ENCODE peak calls at places on chromosomes 7 and 10, in nine cellular contexts. M is neural progenitor cell; Z is transverse colon; Q is left ventricle myocardium inferior; O is pancreas; W is GM23248; X is CD8-positive, alpha-beta memory T cell; H is psoas muscle; E is MM.1S. C is an unnamed sample. For H3K9me3, the result is how much of the 10 kb centered on the place peaks cover.

GRCh38 chr7:155732275-155732674 is 80.0 kb downstream of the SHH start:
- DNase-seq in M (no peak), Z (no peak), Q (no peak), O (no peak), W (no peak), X (no peak), H (no peak), E (no peak), C (no peak)

GRCh38 chr7:2750054-2750453 is 62.1 kb downstream of the AMZ1 start:
- DNase-seq in M (no peak), Z (no peak), Q (no peak), O (no peak), W (no peak), X (no peak), H (no peak), E (no peak), C (no peak)

GRCh38 chr7:30422922-30423321 is 55.7 kb downstream of the NOD1 start:
- DNase-seq in M (no peak), Z (no peak), Q (no peak), O (no peak), W (peak), X (no peak), H (no peak), E (no peak), C (no peak)

GRCh38 chr7:80374321-80374720 is 137.5 kb downstream of the GNAT3 start:
- DNase-seq in M (no peak), Z (no peak), Q (no peak), O (no peak), W (no peak), X (no peak), H (no peak), E (no peak), C (no peak)

GRCh38 chr10:101858723-101859500 is 15.3 kb upstream of the KCNIP2 start:
- DNase-seq in M (no peak), Z (no peak), Q (no peak), O (no peak), W (no peak), X (no peak), H (no peak), E (peak), C (no peak)

GRCh38 chr7:148232784-148233183 is 357.8 kb upstream of the C7orf33 start:
- DNase-seq in M (no peak), Z (no peak), Q (no peak), O (no peak), W (no peak), X (no peak), H (no peak), E (no peak), C (no peak)

GRCh38 chr7:109246330-109247077 is 676.8 kb downstream of the DNAJB9 start:
- DNase-seq in M (no peak), Z (no peak), Q (no peak), O (peak), W (peak), X (no peak), H (no peak), E (no peak), C (no peak)

GRCh38 chr7:113504142-113504541 is 385.8 kb upstream of the SMIM30 start:
- DNase-seq in M (no peak), Z (no peak), Q (no peak), O (no peak), W (no peak), X (no peak), H (no peak), E (no peak), C (no peak)

GRCh38 chr7:146255604-146256003 is 139.0 kb downstream of the CNTNAP2 start:
- DNase-seq in M (no peak), Z (no peak), Q (no peak), O (no peak), W (no peak), X (no peak), H (no peak), E (no peak), C (no peak)
- H3K9me3 ChIP-seq in M (under half), Z (under half), Q (under half), O (under half), W (under half), X (under half), H (under half), E (under half), C (under half)

DNA sequence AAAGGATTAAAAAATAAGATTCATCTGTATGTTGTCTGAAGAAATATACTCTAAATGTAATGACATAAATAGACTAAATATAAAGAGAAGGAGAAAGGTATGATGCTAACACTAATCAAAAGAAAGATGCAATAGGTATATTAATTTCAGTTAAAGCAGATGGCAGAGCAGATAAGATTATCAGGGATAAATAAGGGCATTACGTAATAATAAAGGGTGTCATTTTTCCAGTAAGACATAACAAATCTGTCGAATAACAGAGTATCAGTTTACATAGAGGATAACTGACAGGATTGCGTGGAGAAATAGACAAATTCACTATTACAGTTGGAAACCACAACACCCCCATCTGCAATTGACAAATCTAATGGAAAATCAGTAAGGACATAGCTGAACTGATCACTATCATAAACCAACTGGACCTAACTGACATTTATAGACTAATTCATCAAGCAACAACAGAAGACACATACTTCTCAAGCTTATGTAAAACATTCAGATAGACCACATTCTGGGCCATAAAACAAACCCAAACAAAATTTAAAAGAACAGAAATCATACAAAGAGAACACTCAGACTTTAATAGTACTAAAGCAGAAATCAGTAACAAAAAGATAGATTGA is 384.1 kb upstream of the COBL start:
- DNase-seq in M (no peak), Z (no peak), Q (no peak), O (no peak), W (no peak), X (no peak), H (no peak), E (no peak), C (no peak)
- H3K9me3 ChIP-seq in M (under half), Z (under half), Q (under half), O (under half), W (under half), X (under half), H (under half), E (under half), C (under half)

GRCh38 chr7:156881676-156882075 is 11.3 kb downstream of the LMBR1 start:
- DNase-seq in M (no peak), Z (no peak), Q (no peak), O (no peak), W (no peak), X (no peak), H (no peak), E (no peak), C (no peak)

DNA sequence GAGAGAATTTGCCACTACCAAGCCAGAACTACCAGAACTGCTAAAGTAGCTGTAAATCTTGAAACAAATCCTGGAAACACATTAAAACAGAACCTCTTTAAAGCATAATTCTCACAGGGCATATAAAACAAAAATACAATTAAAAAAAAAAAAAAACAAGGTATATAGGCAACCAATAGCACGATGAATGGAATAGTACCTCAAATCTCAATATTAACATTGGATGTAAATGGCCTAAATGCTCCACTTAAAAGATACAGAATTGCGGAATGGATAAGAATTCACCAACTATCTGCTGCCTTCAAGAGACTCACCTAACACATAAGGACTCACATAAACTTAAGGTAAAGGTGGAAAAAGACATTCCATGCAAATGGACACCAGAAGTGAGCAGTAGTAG is 17.2 kb downstream of the LMBR1 start:
- DNase-seq in M (no peak), Z (no peak), Q (no peak), O (no peak), W (no peak), X (no peak), H (no peak), E (no peak), C (no peak)
- H3K9me3 ChIP-seq in M (under half), Z (under half), Q (under half), O (under half), W (under half), X (under half), H (under half), E (under half), C (under half)

GRCh38 chr7:135799881-135800280 is 51.3 kb upstream of the FAM180A start:
- DNase-seq in M (no peak), Z (no peak), Q (no peak), O (no peak), W (peak), X (no peak), H (no peak), E (no peak), C (no peak)

GRCh38 chr7:135801877-135802276 is 53.3 kb upstream of the FAM180A start:
- DNase-seq in M (no peak), Z (no peak), Q (no peak), O (no peak), W (no peak), X (no peak), H (no peak), E (no peak), C (no peak)

GRCh38 chr7:135802697-135803096 is 54.1 kb upstream of the FAM180A start:
- DNase-seq in M (no peak), Z (no peak), Q (no peak), O (no peak), W (peak), X (no peak), H (no peak), E (no peak), C (no peak)

GRCh38 chr7:135801045-135801693 is 52.6 kb upstream of the FAM180A start:
- DNase-seq in M (peak), Z (no peak), Q (no peak), O (peak), W (peak), X (no peak), H (no peak), E (peak), C (no peak)

GRCh38 chr7:135800560-135800959 is 51.9 kb upstream of the FAM180A start:
- DNase-seq in M (peak), Z (no peak), Q (no peak), O (no peak), W (no peak), X (no peak), H (no peak), E (no peak), C (no peak)
- H3K9me3 ChIP-seq in M (under half), Z (under half), Q (under half), O (under half), W (under half), X (under half), H (under half), E (under half), C (under half)

GRCh38 chr7:158292948-158293347 is 294.7 kb downstream of the PTPRN2 start:
- DNase-seq in M (no peak), Z (no peak), Q (no peak), O (no peak), W (no peak), X (no peak), H (no peak), E (no peak), C (no peak)
- H3K9me3 ChIP-seq in M (under half), Z (under half), Q (under half), O (under half), W (under half), X (under half), H (under half), E (under half), C (under half)

GRCh38 chr7:158266426-158266816 is 321.2 kb downstream of the PTPRN2 start:
- DNase-seq in M (no peak), Z (no peak), Q (no peak), O (no peak), W (no peak), X (no peak), H (peak), E (no peak), C (peak)
- H3K9me3 ChIP-seq in M (under half), Z (under half), Q (under half), O (under half), W (under half), X (under half), H (under half), E (under half), C (under half)

C was measured in Peyer's patch.